ENCODE peak calls at places on chromosomes 6 and 20, in nine cellular contexts. Y is colonic mucosa; E is mammary epithelial cell; X is gastrocnemius medialis; R is SK-N-SH; W is CD8-positive, alpha-beta memory T cell; A is tibial artery; U is hepatocyte; V is HCT116. D is an unnamed sample. For H3K36me3, the result is how much of the 10 kb centered on the place peaks cover.

GRCh38 chr20:34449674-34450592 is 66.3 kb upstream of the DYNLRB1 start:
- DNase-seq in Y (no peak), E (no peak), X (no peak), R (no peak), W (no peak), A (no peak), U (no peak), V (no peak), D (no peak)

GRCh38 chr20:57507477-57507876 is 17.5 kb downstream of the CTCFL start:
- DNase-seq in Y (no peak), E (no peak), X (no peak), R (no peak), W (no peak), A (no peak), U (no peak), V (no peak), D (no peak)

GRCh38 chr20:23116301-23117089 is 30.4 kb upstream of the CD93 start:
- DNase-seq in Y (no peak), E (peak), X (no peak), R (no peak), W (no peak), A (no peak), U (peak), V (no peak), D (no peak)

GRCh38 chr6:56814802-56815201 is 140.1 kb upstream of the BEND6 start:
- DNase-seq in Y (no peak), E (no peak), X (no peak), R (no peak), W (no peak), A (no peak), U (no peak), V (no peak), D (no peak)

GRCh38 chr6:36934868-36935267 is 19.7 kb upstream of the PI16 start:
- DNase-seq in Y (no peak), E (peak), X (no peak), R (no peak), W (no peak), A (no peak), U (no peak), V (no peak), D (no peak)

GRCh38 chr6:75204959-75205775 is 686 bp downstream of the COL12A1 start:
- DNase-seq in Y (no peak), E (peak), X (no peak), R (peak), W (no peak), A (peak), U (peak), V (no peak), D (no peak)

GRCh38 chr6:163782436-163783003 is 368.0 kb downstream of the QKI start:
- DNase-seq in Y (no peak), E (no peak), X (no peak), R (no peak), W (no peak), A (no peak), U (no peak), V (no peak), D (no peak)

GRCh38 chr20:47985092-47985850 is 200.0 kb upstream of the SULF2 start:
- DNase-seq in Y (no peak), E (peak), X (no peak), R (no peak), W (no peak), A (no peak), U (peak), V (no peak), D (no peak)

GRCh38 chr6:17120019-17120418 is 18.2 kb downstream of the STMND1 start:
- DNase-seq in Y (no peak), E (no peak), X (no peak), R (no peak), W (no peak), A (no peak), U (no peak), V (no peak), D (no peak)

GRCh38 chr20:35301426-35301825 is 9.2 kb upstream of the FAM83C start:
- DNase-seq in Y (no peak), E (no peak), X (no peak), R (no peak), W (no peak), A (no peak), U (no peak), V (no peak), D (no peak)

GRCh38 chr6:39296745-39297640 is 17.2 kb downstream of the KCNK17 start:
- DNase-seq in Y (no peak), E (no peak), X (peak), R (peak), W (no peak), A (peak), U (no peak), V (no peak), D (no peak)

GRCh38 chr6:1424306-1424927 is 35.0 kb downstream of the FOXF2 start:
- DNase-seq in Y (peak), E (peak), X (no peak), R (peak), W (no peak), A (no peak), U (peak), V (peak), D (peak)

GRCh38 chr20:2179233-2179580 is 77.6 kb downstream of the STK35 start:
- DNase-seq in Y (no peak), E (no peak), X (no peak), R (no peak), W (no peak), A (no peak), U (no peak), V (no peak), D (no peak)

GRCh38 chr6:131629656-131630055 is 1.6 kb upstream of the MED23 start:
- DNase-seq in Y (no peak), E (peak), X (no peak), R (no peak), W (no peak), A (no peak), U (no peak), V (no peak), D (no peak)

GRCh38 chr6:159979136-159979874 is 10.4 kb downstream of the IGF2R start:
- DNase-seq in Y (peak), E (peak), X (peak), R (no peak), W (no peak), A (no peak), U (no peak), V (no peak), D (peak)

GRCh38 chr6:43478008-43478372 is 620 bp downstream of the TJAP1 start:
- DNase-seq in Y (no peak), E (no peak), X (no peak), R (no peak), W (no peak), A (no peak), U (no peak), V (no peak), D (no peak)

GRCh38 chr20:58818585-58819285 is 32.0 kb downstream of the GNAS-AS1 start:
- DNase-seq in Y (no peak), E (peak), X (no peak), R (no peak), W (no peak), A (no peak), U (no peak), V (no peak), D (no peak)

GRCh38 chr6:16132909-16133308 is 4.0 kb downstream of the MYLIP start:
- DNase-seq in Y (no peak), E (no peak), X (peak), R (peak), W (no peak), A (no peak), U (peak), V (no peak), D (no peak)

GRCh38 chr20:51022803-51023616 is at the start of gene KCNG1:
- DNase-seq in Y (peak), E (peak), X (no peak), R (peak), W (no peak), A (no peak), U (peak), V (peak), D (peak)

GRCh38 chr20:47318596-47319516 is 37.6 kb downstream of the ZMYND8 start:
- DNase-seq in Y (peak), E (peak), X (peak), R (peak), W (peak), A (peak), U (peak), V (no peak), D (peak)

GRCh38 chr20:21607971-21608735 is 94.3 kb upstream of the NKX2-2 start:
- DNase-seq in Y (no peak), E (no peak), X (peak), R (peak), W (no peak), A (no peak), U (no peak), V (no peak), D (no peak)

GRCh38 chr20:35648836-35649235 is 15.9 kb downstream of the CPNE1 start:
- DNase-seq in Y (no peak), E (no peak), X (no peak), R (no peak), W (no peak), A (no peak), U (no peak), V (no peak), D (no peak)

GRCh38 chr20:4898282-4898681 is 103.0 kb downstream of the SLC23A2 start:
- DNase-seq in Y (peak), E (peak), X (no peak), R (no peak), W (no peak), A (peak), U (peak), V (peak), D (no peak)
- H3K36me3 ChIP-seq in Y (under half), E (under half), X (under half), R (under half), W (under half), A (under half), U (under half), V (under half), D (under half)

GRCh38 chr6:158759966-158760617 is 59.1 kb downstream of the EZR start:
- DNase-seq in Y (no peak), E (no peak), X (no peak), R (no peak), W (no peak), A (no peak), U (peak), V (no peak), D (no peak)
- H3K36me3 ChIP-seq in Y (under half), E (under half), X (under half), R (under half), W (under half), A (under half), U (under half), V (under half), D (under half)

GRCh38 chr6:29619578-29619977 is 13.4 kb downstream of the GABBR1 start:
- DNase-seq in Y (no peak), E (no peak), X (no peak), R (no peak), W (no peak), A (no peak), U (no peak), V (no peak), D (no peak)
- H3K36me3 ChIP-seq in Y (under half), E (under half), X (under half), R (under half), W (under half), A (half or more), U (under half), V (under half), D (half or more)

DNA sequence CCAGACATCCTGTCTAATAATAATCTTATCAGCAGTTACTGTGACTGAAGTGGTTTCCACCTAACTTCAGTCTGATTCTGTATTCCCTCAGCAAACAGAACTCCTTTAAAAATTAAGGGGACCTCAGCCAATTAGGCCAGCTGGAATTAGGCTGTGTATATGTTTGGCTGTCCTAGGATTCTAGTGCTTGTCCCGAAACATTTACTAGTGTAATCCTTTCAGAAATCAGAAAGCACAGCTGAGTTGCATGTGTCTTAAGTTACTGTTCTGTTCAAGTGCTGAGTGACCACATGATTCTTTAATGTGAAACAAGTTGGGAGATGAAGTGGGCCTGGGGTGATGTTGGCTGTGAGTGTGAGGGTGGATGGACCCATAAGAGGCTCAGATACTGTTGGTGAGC is 120.9 kb upstream of the SUPT3H start:
- DNase-seq in Y (no peak), E (no peak), X (no peak), R (no peak), W (no peak), A (no peak), U (no peak), V (no peak), D (no peak)
- H3K36me3 ChIP-seq in Y (under half), E (under half), X (under half), R (under half), W (under half), A (under half), U (under half), V (under half), D (under half)

DNA sequence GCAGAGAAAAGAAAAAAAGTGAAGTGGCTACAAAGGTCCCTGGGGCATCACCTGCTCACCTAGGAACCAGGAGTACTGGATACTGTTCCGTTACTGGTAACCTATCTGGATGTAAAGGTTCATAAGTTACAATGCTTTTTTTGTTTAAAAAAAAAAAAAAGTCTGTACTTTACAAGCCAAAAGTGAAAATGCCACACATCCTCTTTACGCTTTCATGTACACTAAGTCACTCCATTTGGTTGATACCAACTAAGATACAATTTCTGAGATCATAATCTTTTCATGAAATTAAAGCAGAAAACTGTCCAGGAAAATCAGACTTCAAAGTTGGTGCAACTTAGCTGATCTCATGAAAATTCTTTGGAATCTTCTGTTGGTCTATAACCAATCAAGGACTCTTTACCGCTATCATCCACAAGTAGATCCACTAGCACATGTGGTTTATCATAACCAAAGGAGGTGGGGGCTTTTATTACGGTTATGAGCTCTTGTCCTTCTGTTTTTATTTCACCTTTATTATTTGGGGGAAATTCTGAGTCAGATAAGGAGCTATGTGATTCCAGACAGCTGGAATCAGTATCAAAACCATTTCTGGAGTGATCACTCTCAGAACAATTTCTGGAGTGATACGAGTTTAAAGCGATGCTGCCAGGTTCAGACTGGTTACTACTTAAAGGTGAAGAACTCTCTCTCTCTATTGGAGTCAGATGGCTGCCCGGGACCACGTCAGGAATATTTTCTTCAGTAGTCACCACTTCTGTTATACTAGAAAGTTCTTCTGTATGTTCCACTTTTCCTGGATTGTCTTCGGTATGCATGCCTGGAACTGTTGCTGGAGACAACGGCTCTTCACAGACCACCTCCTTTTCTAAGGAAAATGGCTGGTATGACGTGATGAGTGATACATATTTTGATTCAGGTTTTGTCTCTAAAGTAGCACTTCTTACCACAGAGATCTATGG is 21.2 kb downstream of the IFNGR1 start:
- DNase-seq in Y (no peak), E (no peak), X (no peak), R (no peak), W (no peak), A (no peak), U (no peak), V (no peak), D (no peak)
- H3K36me3 ChIP-seq in Y (under half), E (under half), X (under half), R (under half), W (under half), A (under half), U (under half), V (under half), D (under half)

GRCh38 chr20:32452776-32453466 is 94.8 kb downstream of the ASXL1 start:
- DNase-seq in Y (no peak), E (no peak), X (no peak), R (no peak), W (peak), A (no peak), U (no peak), V (no peak), D (no peak)
- H3K36me3 ChIP-seq in Y (under half), E (under half), X (under half), R (under half), W (under half), A (under half), U (under half), V (under half), D (under half)

DNA sequence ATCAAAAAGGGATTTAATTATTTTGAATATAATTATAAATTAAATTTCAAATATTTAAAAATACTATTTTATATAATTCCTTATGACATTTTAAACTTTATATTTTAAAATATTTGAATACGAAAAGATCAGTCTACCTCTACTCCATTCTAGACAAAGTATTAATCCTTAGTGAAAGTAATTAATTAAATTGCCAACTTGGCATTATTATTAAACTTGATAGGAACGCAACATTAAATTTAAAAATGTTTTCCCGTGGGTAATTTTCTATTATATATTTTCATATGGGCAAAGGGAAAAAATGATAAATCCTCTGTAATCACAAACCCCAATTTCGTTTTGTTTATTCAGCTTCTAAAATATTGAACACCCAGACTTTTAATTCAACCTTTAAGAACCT is 8.4 kb upstream of the FHL5 start:
- DNase-seq in Y (no peak), E (no peak), X (no peak), R (no peak), W (no peak), A (no peak), U (no peak), V (no peak), D (no peak)
- H3K36me3 ChIP-seq in Y (under half), E (under half), X (under half), R (under half), W (under half), A (half or more), U (under half), V (under half), D (under half)

D was measured in HAP-1.